ENCODE peak calls at places on chromosome 16, in eight cellular contexts. B is psoas muscle; N is HCT116; A is EL; G is posterior vena cava; O is heart right ventricle; Y is activated T-helper 1 cell treated with anti-CD3 and anti-CD28 coated beads, Interleukin-2, amount 50 U/mL, for 16 hours; J is stimulated activated CD4-positive, alpha-beta T cell treated with anti-CD3 and anti-CD28 coated beads, Interleukin-1b, Interleukin-23, amount 100 ng/mL, for 1 hour. I is an unnamed sample.
A peak's percentile ranks its signal among the peaks of the same experiment; 100 is the strongest.

GRCh38 chr16:68236804-68237242 is 896 bp upstream of the ESRP2 start:
- DNase-seq in B (no peak), N (no peak), A (no peak), G (no peak), O (no peak), Y (no peak), J (no peak), I (no peak)

GRCh38 chr16:24150282-24150681 is 105.9 kb upstream of the CACNG3 start:
- DNase-seq in B (no peak), N (no peak), A (no peak), G (no peak), O (no peak), Y (no peak), J (no peak), I (no peak)

GRCh38 chr16:67186550-67186950 is 2.8 kb upstream of the MATCAP1 start:
- DNase-seq in B (no peak), N (no peak), A (peak; percentile 72), G (no peak), O (no peak), Y (no peak), J (no peak), I (peak; percentile 56)

GRCh38 chr16:49050607-49051006 is 231.0 kb downstream of the CBLN1 start:
- DNase-seq in B (no peak), N (no peak), A (no peak), G (no peak), O (no peak), Y (no peak), J (no peak), I (no peak)

GRCh38 chr16:68724797-68725196 is 12.3 kb upstream of the CDH1 start:
- DNase-seq in B (no peak), N (no peak), A (no peak), G (no peak), O (no peak), Y (no peak), J (no peak), I (no peak)

GRCh38 chr16:88702364-88703210 is 3.6 kb downstream of the RNF166 start:
- DNase-seq in B (no peak), N (no peak), A (no peak), G (no peak), O (no peak), Y (no peak), J (no peak), I (no peak)

GRCh38 chr16:87076950-87077749 is 240.0 kb downstream of the C16orf95 start:
- DNase-seq in B (no peak), N (peak; percentile 94), A (peak; percentile 74), G (no peak), O (peak; percentile 40), Y (no peak), J (no peak), I (no peak)

GRCh38 chr16:11109551-11109950 is 146.5 kb downstream of the SOCS1 start:
- DNase-seq in B (no peak), N (no peak), A (peak; percentile 64), G (no peak), O (no peak), Y (no peak), J (no peak), I (no peak)

GRCh38 chr16:11257131-11257938 is 1.3 kb upstream of the SOCS1 start:
- DNase-seq in B (peak; percentile 83), N (peak; percentile 69), A (peak; percentile 86), G (peak; percentile 91), O (peak; percentile 61), Y (no peak), J (no peak), I (peak; percentile 80)

GRCh38 chr16:48834576-48834975 is 224.6 kb upstream of the N4BP1 start:
- DNase-seq in B (no peak), N (no peak), A (no peak), G (no peak), O (no peak), Y (no peak), J (no peak), I (no peak)

GRCh38 chr16:28321700-28322411 is 29.5 kb downstream of the SBK1 start:
- DNase-seq in B (no peak), N (peak; percentile 12), A (peak; percentile 20), G (peak; percentile 75), O (no peak), Y (no peak), J (no peak), I (no peak)

GRCh38 chr16:87152221-87152755 is 164.9 kb downstream of the C16orf95 start:
- DNase-seq in B (no peak), N (no peak), A (no peak), G (peak; percentile 61), O (no peak), Y (no peak), J (no peak), I (no peak)

GRCh38 chr16:57859331-57859730 is 57.0 kb upstream of the KIFC3 start:
- DNase-seq in B (no peak), N (peak; percentile 46), A (peak; percentile 63), G (no peak), O (no peak), Y (no peak), J (no peak), I (no peak)

GRCh38 chr16:9706217-9706616 is 476.0 kb downstream of the GRIN2A start:
- DNase-seq in B (no peak), N (no peak), A (peak; percentile 19), G (no peak), O (no peak), Y (no peak), J (no peak), I (no peak)

GRCh38 chr16:8962393-8963009 is 1.2 kb downstream of the USP7 start:
- DNase-seq in B (peak; percentile 62), N (no peak), A (peak; percentile 10), G (no peak), O (peak; percentile 18), Y (peak; percentile 37), J (no peak), I (no peak)

GRCh38 chr16:87352818-87353217 is 30.8 kb downstream of the FBXO31 start:
- DNase-seq in B (no peak), N (no peak), A (no peak), G (no peak), O (no peak), Y (no peak), J (no peak), I (peak; percentile 70)

GRCh38 chr16:15548482-15548891 is 94.5 kb downstream of the MARF1 start:
- DNase-seq in B (no peak), N (no peak), A (peak; percentile 4), G (no peak), O (no peak), Y (no peak), J (no peak), I (no peak)

GRCh38 chr16:54936979-54937672 is 6.5 kb downstream of the IRX5 start:
- DNase-seq in B (peak; percentile 81), N (no peak), A (peak; percentile 59), G (no peak), O (peak; percentile 52), Y (no peak), J (no peak), I (no peak)